ENCODE peak calls at places on chromosomes 12 and 14, in eight cellular contexts. M is A549, C is upper lobe of left lung, P is K562, H is GM12878, Q is ovary, V is transverse colon, K is tibial nerve. W is an unnamed sample.

GRCh38 chr12:45416161-45416560 is 200.3 kb downstream of the ANO6 start:
- DNase-seq in C (no peak), K (no peak), V (no peak), Q (no peak), P (no peak), H (no peak), M (no peak), W (no peak)

GRCh38 chr14:74865156-74865555 is 10.8 kb downstream of the PROX2 start:
- DNase-seq in P (no peak), C (no peak), M (no peak), V (no peak), K (no peak), H (no peak), Q (no peak), W (no peak)

GRCh38 chr12:83573676-83574075 is 887.0 kb downstream of the TMTC2 start:
- DNase-seq in M (peak), Q (no peak), V (no peak), P (no peak), H (no peak), K (no peak), C (no peak), W (no peak)

GRCh38 chr12:116528067-116528466 is 31.1 kb upstream of the MAP1LC3B2 start:
- DNase-seq in M (peak), K (no peak), P (no peak), C (no peak), Q (no peak), H (no peak), V (no peak), W (no peak)

GRCh38 chr12:66107451-66107915 is 23.1 kb downstream of the LLPH start:
- DNase-seq in P (peak), Q (peak), K (no peak), H (peak), C (peak), M (peak), V (peak), W (no peak)

GRCh38 chr14:103654619-103655018 is 25.6 kb downstream of the KLC1 start:
- DNase-seq in Q (no peak), H (no peak), C (peak), V (no peak), P (no peak), K (no peak), M (no peak), W (no peak)

GRCh38 chr12:22518067-22518719 is 26.1 kb downstream of the C2CD5 start:
- DNase-seq in M (no peak), P (no peak), V (no peak), Q (no peak), C (peak), H (no peak), K (no peak), W (no peak)

GRCh38 chr12:40768125-40768864 is 76.1 kb downstream of the CNTN1 start:
- DNase-seq in C (no peak), Q (no peak), H (no peak), P (no peak), M (no peak), V (no peak), K (no peak), W (no peak)

GRCh38 chr14:69553221-69553620 is 21.4 kb downstream of the CCDC177 start:
- DNase-seq in M (no peak), C (peak), K (no peak), Q (no peak), V (no peak), P (no peak), H (no peak), W (no peak)

GRCh38 chr14:68506021-68506644 is 286.7 kb downstream of the ZFP36L1 start:
- DNase-seq in V (no peak), P (no peak), H (no peak), Q (no peak), C (no peak), K (no peak), M (no peak), W (no peak)

GRCh38 chr14:85731198-85731597 is 201.3 kb downstream of the FLRT2 start:
- DNase-seq in V (no peak), K (peak), Q (no peak), C (no peak), M (no peak), H (no peak), P (no peak), W (no peak)

GRCh38 chr12:106750524-106750923 is 24.0 kb upstream of the RIC8B start:
- DNase-seq in H (no peak), K (no peak), V (no peak), Q (no peak), C (no peak), P (no peak), M (no peak), W (no peak)

GRCh38 chr14:71659165-71659564 is 273.1 kb upstream of the RGS6 start:
- DNase-seq in K (no peak), H (no peak), V (no peak), C (no peak), P (no peak), M (no peak), Q (no peak), W (no peak)

GRCh38 chr12:105982022-105982421 is 156.7 kb downstream of the NUAK1 start:
- DNase-seq in C (peak), V (no peak), Q (no peak), P (no peak), K (no peak), M (no peak), H (no peak), W (no peak)

GRCh38 chr14:100241279-100241678 is 2.3 kb downstream of the YY1 start:
- DNase-seq in K (no peak), M (no peak), Q (no peak), H (no peak), C (no peak), P (no peak), V (no peak), W (no peak)

GRCh38 chr14:103641181-103641580 is 12.2 kb downstream of the KLC1 start:
- DNase-seq in P (no peak), H (no peak), Q (no peak), C (no peak), M (no peak), K (no peak), V (no peak), W (no peak)

GRCh38 chr14:51139221-51139681 is 44.3 kb upstream of the TRIM9 start:
- DNase-seq in C (peak), P (no peak), K (no peak), Q (no peak), H (no peak), V (peak), M (no peak), W (no peak)

GRCh38 chr12:75684678-75685620 is 173.5 kb upstream of the KRR1 start:
- DNase-seq in P (no peak), K (no peak), Q (no peak), V (no peak), H (no peak), M (no peak), C (no peak), W (no peak)

GRCh38 chr12:123743002-123743401 is 19.1 kb upstream of the DNAH10 start:
- DNase-seq in C (no peak), M (no peak), Q (no peak), V (no peak), P (peak), K (no peak), H (no peak), W (no peak)

GRCh38 chr12:89825591-89826449 is 117.2 kb upstream of the ATP2B1 start:
- DNase-seq in Q (no peak), V (no peak), K (no peak), C (no peak), M (peak), H (peak), P (peak), W (no peak)

GRCh38 chr12:69534389-69534822 is 50.9 kb upstream of the CCT2 start:
- DNase-seq in Q (peak), K (no peak), P (no peak), M (peak), C (peak), V (peak), H (peak), W (peak)

GRCh38 chr12:92290016-92290685 is 144.5 kb upstream of the BTG1 start:
- DNase-seq in H (no peak), K (no peak), M (no peak), P (no peak), Q (no peak), V (no peak), C (no peak), W (no peak)

DNA sequence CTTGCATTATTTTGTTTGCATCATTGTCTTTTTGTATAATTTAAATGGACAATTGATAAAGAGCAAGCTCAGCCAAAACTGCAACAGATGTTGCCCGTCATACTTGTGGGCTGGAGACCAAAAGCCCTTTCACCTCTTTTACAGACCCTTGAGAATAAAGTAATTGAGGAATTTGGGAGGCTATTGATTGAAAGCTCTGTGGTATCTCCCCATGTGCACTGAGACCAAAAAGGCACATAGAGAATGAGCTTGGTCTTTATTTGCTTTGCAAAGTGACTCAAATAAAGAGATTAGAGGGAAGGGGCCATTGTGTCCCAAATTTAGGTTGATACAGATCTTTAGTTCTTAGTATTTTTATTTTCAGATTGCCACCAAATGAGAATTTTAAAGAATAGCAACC is 617.6 kb downstream of the TRHDE start:
- DNase-seq in K (no peak), V (no peak), Q (no peak), H (no peak), P (no peak), C (no peak), M (no peak), W (no peak)
- H3K27ac ChIP-seq in K (no peak), V (no peak), Q (no peak), H (no peak), P (no peak), C (no peak), M (no peak), W (no peak)

DNA sequence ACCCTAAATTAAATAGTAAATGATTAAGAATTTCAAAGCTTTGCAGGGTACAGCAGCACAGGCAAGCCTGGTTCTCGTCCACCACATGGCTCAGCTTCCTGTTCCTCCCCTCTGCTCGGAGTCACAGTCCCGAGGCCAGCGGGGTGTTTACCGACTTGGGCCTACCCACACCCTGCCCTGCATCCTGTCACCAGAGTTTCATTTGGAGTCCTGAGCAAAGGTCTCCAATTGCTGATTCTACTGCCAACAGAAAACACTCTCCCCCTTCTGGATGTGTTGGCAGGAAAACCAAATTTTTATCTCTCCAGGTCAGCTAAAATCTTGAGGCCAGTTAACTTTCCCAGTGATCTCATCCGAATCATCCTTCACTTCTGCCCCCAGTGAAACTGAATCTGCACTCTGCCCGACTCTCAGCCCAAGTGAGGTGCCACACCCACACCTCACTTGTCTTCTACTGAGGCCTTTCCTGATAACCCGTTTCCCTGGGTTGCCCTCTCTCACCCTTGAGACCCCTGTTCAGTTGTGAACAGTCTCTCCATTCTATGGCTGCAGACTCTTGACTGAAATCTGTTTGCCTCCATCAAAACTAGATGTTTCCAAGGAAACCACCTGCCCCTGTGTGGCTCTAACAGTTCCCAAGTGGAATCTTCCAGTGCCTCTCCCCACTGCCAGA is 71.2 kb downstream of the VCPKMT start:
- DNase-seq in K (peak), V (peak), P (no peak), M (no peak), C (peak), H (peak), Q (peak), W (peak)
- TF ChIP-seq POLR2A in K (no peak), V (peak), P (no peak), M (no peak), C (no peak), H (peak), Q (no peak), W (no peak)

GRCh38 chr12:68373836-68374314 is 41.7 kb upstream of the MDM1 start:
- DNase-seq in P (no peak), Q (no peak), V (no peak), M (no peak), H (peak), K (no peak), C (peak), W (peak)

GRCh38 chr12:68378859-68379628 is 46.9 kb upstream of the MDM1 start:
- DNase-seq in C (peak), H (no peak), V (peak), Q (no peak), P (peak), M (no peak), K (no peak), W (no peak)

GRCh38 chr12:68374315-68374982 is 42.3 kb upstream of the MDM1 start:
- DNase-seq in M (no peak), K (no peak), C (no peak), Q (no peak), H (peak), P (no peak), V (peak), W (peak)

GRCh38 chr12:68375701-68376469 is 43.7 kb upstream of the MDM1 start:
- DNase-seq in M (no peak), H (no peak), V (no peak), K (no peak), Q (no peak), P (no peak), C (no peak), W (no peak)

GRCh38 chr12:68376901-68377300 is 44.7 kb upstream of the MDM1 start:
- DNase-seq in V (no peak), Q (no peak), H (no peak), C (no peak), P (no peak), M (no peak), K (no peak), W (no peak)
- TF ChIP-seq EP300 in V (no peak), Q (no peak), H (no peak), C (no peak), P (no peak), M (no peak), K (no peak), W (no peak)

DNA sequence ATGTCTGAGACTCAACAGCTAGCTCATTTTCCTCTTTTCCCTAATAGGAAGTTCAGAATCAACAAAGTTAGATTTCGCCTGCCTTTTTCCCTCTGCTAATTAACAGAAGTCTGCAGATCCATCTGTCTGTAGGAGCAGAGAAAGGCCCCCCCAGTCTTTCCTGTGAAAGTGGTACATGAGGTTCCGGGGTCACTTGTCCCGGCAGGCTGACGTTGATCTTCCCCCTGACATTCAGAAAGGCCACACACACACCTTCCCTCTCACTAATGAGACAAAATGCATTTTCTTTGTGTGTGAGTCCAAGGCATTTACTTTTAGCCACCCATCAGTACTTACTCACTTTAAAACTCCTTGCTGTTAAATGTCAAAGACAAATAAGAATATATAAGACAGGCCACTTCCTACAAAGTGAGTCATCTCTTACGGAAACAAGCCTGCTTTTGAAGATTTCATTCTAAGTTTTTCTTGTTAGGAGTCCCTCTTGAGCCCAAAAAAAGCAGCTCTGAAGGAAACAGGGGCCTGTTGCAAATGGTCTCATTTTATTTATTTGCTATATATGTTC is 138.7 kb downstream of the TTC7B start:
- DNase-seq in H (no peak), V (no peak), C (no peak), M (no peak), K (no peak), P (no peak), Q (no peak), W (no peak)
- H3K27ac ChIP-seq in H (no peak), V (peak), C (no peak), M (no peak), K (peak), P (no peak), Q (no peak), W (peak)

GRCh38 chr14:105043656-105044055 is 21.6 kb downstream of the GPR132 start:
- DNase-seq in Q (no peak), V (no peak), H (no peak), M (no peak), C (no peak), K (no peak), P (peak), W (no peak)
- TF ChIP-seq POLR2A in Q (no peak), V (no peak), H (no peak), M (no peak), C (no peak), K (no peak), P (no peak), W (no peak)

GRCh38 chr14:105204206-105204930 is 23.3 kb upstream of the NUDT14 start:
- DNase-seq in H (no peak), V (peak), P (no peak), K (no peak), C (peak), Q (no peak), M (no peak), W (no peak)
- TF ChIP-seq EP300 in H (no peak), V (no peak), P (no peak), K (no peak), C (no peak), Q (no peak), M (no peak), W (no peak)

W was measured in esophagus muscularis mucosa.